ENCODE peak calls at places on chromosomes 7 and 10, in eight cellular contexts. Y, K, B, L, J, E, I and O are unnamed samples.
A peak's percentile ranks its signal among the peaks of the same experiment; 100 is the strongest.

GRCh38 chr10:5423774-5424173 is 11.4 kb downstream of the NET1 start:
- DNase-seq in Y (no peak), K (no peak), B (no peak), L (peak; percentile 66), J (peak; percentile 39), E (no peak), I (peak; percentile 46), O (no peak)

GRCh38 chr7:1936531-1937251 is 266.6 kb downstream of the ELFN1 start:
- DNase-seq in Y (peak; percentile 16), K (no peak), B (no peak), L (no peak), J (no peak), E (no peak), I (no peak), O (no peak)

GRCh38 chr10:43078175-43078985 is 1.5 kb downstream of the RET start:
- DNase-seq in Y (no peak), K (no peak), B (no peak), L (no peak), J (no peak), E (no peak), I (no peak), O (no peak)

GRCh38 chr10:14507156-14507555 is 176.4 kb upstream of the FRMD4A start:
- DNase-seq in Y (no peak), K (no peak), B (no peak), L (no peak), J (no peak), E (no peak), I (no peak), O (no peak)

GRCh38 chr10:31004611-31005193 is 27.0 kb downstream of the ZNF438 start:
- DNase-seq in Y (no peak), K (no peak), B (no peak), L (peak; percentile 88), J (peak; percentile 90), E (no peak), I (peak; percentile 89), O (peak; percentile 43)

GRCh38 chr10:2928219-2928840 is 139.0 kb upstream of the PFKP start:
- DNase-seq in Y (peak; percentile 51), K (peak; percentile 51), B (peak; percentile 36), L (no peak), J (peak; percentile 71), E (peak; percentile 74), I (peak; percentile 67), O (no peak)

GRCh38 chr10:93579089-93579488 is 12.6 kb downstream of the FFAR4 start:
- DNase-seq in Y (no peak), K (peak; percentile 34), B (no peak), L (peak; percentile 18), J (no peak), E (peak; percentile 90), I (no peak), O (peak; percentile 55)

GRCh38 chr7:1817061-1817712 is 147.1 kb downstream of the ELFN1 start:
- DNase-seq in Y (no peak), K (no peak), B (no peak), L (no peak), J (no peak), E (no peak), I (no peak), O (no peak)

GRCh38 chr7:132203021-132203420 is 373.2 kb downstream of the PLXNA4 start:
- DNase-seq in Y (no peak), K (no peak), B (no peak), L (no peak), J (no peak), E (no peak), I (no peak), O (no peak)

GRCh38 chr10:14781763-14782162 is 7.1 kb upstream of the FAM107B start:
- DNase-seq in Y (no peak), K (no peak), B (no peak), L (no peak), J (no peak), E (no peak), I (no peak), O (no peak)

GRCh38 chr7:15567036-15567435 is 5.2 kb upstream of the AGMO start:
- DNase-seq in Y (no peak), K (no peak), B (no peak), L (no peak), J (no peak), E (no peak), I (no peak), O (no peak)
- H3K27ac ChIP-seq in Y (no peak overlapping the region), K (no peak overlapping the region), B (no peak overlapping the region), L (no peak overlapping the region), J (no peak overlapping the region), E (no peak overlapping the region), I (no peak overlapping the region), O (no peak overlapping the region)

GRCh38 chr7:122137291-122138077 is 6.6 kb downstream of the AASS start:
- DNase-seq in Y (no peak), K (no peak), B (no peak), L (peak; percentile 29), J (peak; percentile 44), E (no peak), I (peak; percentile 27), O (no peak)
- H3K27ac ChIP-seq in Y (peak overlapping the region; percentile 11), K (no peak overlapping the region), B (peak overlapping the region; percentile 57), L (no peak overlapping the region), J (no peak overlapping the region), E (no peak overlapping the region), I (no peak overlapping the region), O (no peak overlapping the region)

DNA sequence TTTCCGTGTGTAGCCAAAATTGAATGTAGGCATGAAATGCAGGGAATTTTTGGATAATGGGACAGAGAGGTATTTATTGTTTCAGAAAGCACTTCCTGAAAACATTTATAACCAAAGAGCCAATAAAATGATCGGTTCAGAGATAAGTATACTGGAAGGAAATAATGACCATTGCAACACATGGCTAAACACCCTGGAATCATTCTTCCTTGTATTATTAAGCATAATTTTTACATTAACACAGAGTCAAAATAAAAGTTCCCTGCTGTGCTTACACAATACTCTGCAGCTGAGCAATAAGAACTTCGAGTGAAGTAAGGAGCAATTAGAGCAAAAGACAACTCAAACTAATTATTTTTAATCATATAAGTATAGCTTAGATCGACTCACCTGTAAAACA is 648.3 kb downstream of the TNS3 start:
- DNase-seq in Y (no peak), K (no peak), B (no peak), L (peak; percentile 44), J (peak; percentile 73), E (no peak), I (peak; percentile 71), O (no peak)
- H3K27ac ChIP-seq in Y (no peak overlapping the region), K (no peak overlapping the region), B (peak overlapping the region; percentile 77), L (no peak overlapping the region), J (no peak overlapping the region), E (no peak overlapping the region), I (peak overlapping the region; percentile 93), O (peak overlapping the region; percentile 95)

GRCh38 chr10:125878957-125879835 is 1.9 kb downstream of the DHX32 start:
- DNase-seq in Y (no peak), K (peak; percentile 93), B (no peak), L (peak; percentile 96), J (peak; percentile 76), E (peak; percentile 83), I (peak; percentile 91), O (peak; percentile 73)
- H3K27ac ChIP-seq in Y (no peak overlapping the region), K (peak overlapping the region; percentile 64), B (no peak overlapping the region), L (peak overlapping the region; percentile 76), J (no peak overlapping the region), E (peak overlapping the region; percentile 60), I (peak overlapping the region; percentile 51), O (peak overlapping the region; percentile 51)

DNA sequence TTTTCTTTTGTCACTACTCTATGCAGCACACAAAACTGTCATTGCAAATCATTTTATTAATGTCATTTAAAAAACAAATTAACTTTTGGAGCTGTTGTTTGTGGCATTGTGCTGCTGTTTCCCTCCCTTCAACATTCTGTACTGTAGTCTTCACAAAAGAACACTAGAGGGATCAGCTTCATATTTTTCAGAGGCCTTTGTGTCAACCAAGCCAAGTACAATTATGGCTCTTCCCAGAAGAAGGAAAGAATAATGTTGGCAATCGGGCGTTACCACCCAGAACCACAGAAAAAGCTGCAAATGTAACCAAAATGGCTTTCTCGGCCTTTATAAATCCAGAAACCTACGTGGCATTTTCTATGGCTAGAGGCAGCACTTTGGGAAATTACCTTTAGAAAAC is 98.9 kb upstream of the COL1A2 start:
- DNase-seq in Y (no peak), K (no peak), B (no peak), L (peak; percentile 79), J (peak; percentile 91), E (no peak), I (peak; percentile 94), O (no peak)
- H3K27ac ChIP-seq in Y (no peak overlapping the region), K (no peak overlapping the region), B (peak overlapping the region; percentile 85), L (peak overlapping the region; percentile 100), J (no peak overlapping the region), E (no peak overlapping the region), I (peak overlapping the region; percentile 99), O (no peak overlapping the region)

GRCh38 chr7:6367701-6368211 is 80.0 kb downstream of the DAGLB start:
- DNase-seq in Y (no peak), K (no peak), B (no peak), L (peak; percentile 42), J (peak; percentile 81), E (no peak), I (peak; percentile 67), O (no peak)
- H3K27ac ChIP-seq in Y (no peak overlapping the region), K (no peak overlapping the region), B (no peak overlapping the region), L (no peak overlapping the region), J (no peak overlapping the region), E (peak overlapping the region; percentile 41), I (peak overlapping the region; percentile 43), O (no peak overlapping the region)